ENCODE peak calls at places on chromosomes 5 and 9, in eight cellular contexts. One of them, this sample, is unnamed.

GRCh38 chr5:35458824-35459207 is 158.8 kb upstream of the SPEF2 start:
- DNase-seq in GM12865: no peak
- DNase-seq in neural crest cell: no peak
- DNase-seq in fibroblast of mammary gland: no peak
- DNase-seq in MM.1S: no peak
- DNase-seq in sigmoid colon: no peak
- DNase-seq in GM13976: no peak
- DNase-seq in glutamatergic neuron: no peak
- DNase-seq in this sample: no peak

GRCh38 chr5:169422087-169422486 is 121.1 kb upstream of the SLIT3 start:
- DNase-seq in fibroblast of mammary gland: no peak
- DNase-seq in neural crest cell: no peak
- DNase-seq in MM.1S: no peak
- DNase-seq in GM12865: no peak
- DNase-seq in sigmoid colon: no peak
- DNase-seq in GM13976: no peak
- DNase-seq in glutamatergic neuron: no peak
- DNase-seq in this sample: no peak

GRCh38 chr5:24906689-24907088 is 261.9 kb upstream of the CDH10 start:
- DNase-seq in glutamatergic neuron: no peak
- DNase-seq in GM12865: no peak
- DNase-seq in sigmoid colon: no peak
- DNase-seq in neural crest cell: no peak
- DNase-seq in MM.1S: no peak
- DNase-seq in fibroblast of mammary gland: no peak
- DNase-seq in GM13976: no peak
- DNase-seq in this sample: no peak

GRCh38 chr9:70641631-70642030 is 227.2 kb upstream of the KLF9 start:
- DNase-seq in neural crest cell: no peak
- DNase-seq in MM.1S: no peak
- DNase-seq in fibroblast of mammary gland: peak; percentile 14
- DNase-seq in glutamatergic neuron: no peak
- DNase-seq in GM13976: no peak
- DNase-seq in sigmoid colon: no peak
- DNase-seq in GM12865: no peak
- DNase-seq in this sample: no peak

GRCh38 chr5:159550951-159551350 is 220.7 kb upstream of the IL12B start:
- DNase-seq in glutamatergic neuron: no peak
- DNase-seq in sigmoid colon: no peak
- DNase-seq in GM13976: no peak
- DNase-seq in fibroblast of mammary gland: peak; percentile 21
- DNase-seq in neural crest cell: no peak
- DNase-seq in GM12865: no peak
- DNase-seq in MM.1S: no peak
- DNase-seq in this sample: no peak

GRCh38 chr9:68733021-68733405 is 28.0 kb downstream of the PIP5K1B start:
- DNase-seq in MM.1S: no peak
- DNase-seq in GM12865: no peak
- DNase-seq in sigmoid colon: no peak
- DNase-seq in glutamatergic neuron: no peak
- DNase-seq in GM13976: no peak
- DNase-seq in neural crest cell: no peak
- DNase-seq in fibroblast of mammary gland: no peak
- DNase-seq in this sample: no peak

GRCh38 chr5:150392680-150393079 is 20.0 kb downstream of the CD74 start:
- DNase-seq in MM.1S: no peak
- DNase-seq in GM12865: no peak
- DNase-seq in glutamatergic neuron: no peak
- DNase-seq in GM13976: no peak
- DNase-seq in fibroblast of mammary gland: no peak
- DNase-seq in sigmoid colon: no peak
- DNase-seq in neural crest cell: no peak
- DNase-seq in this sample: no peak

GRCh38 chr5:139443766-139444473 is 4.6 kb upstream of the DNAJC18 start:
- DNase-seq in GM12865: no peak
- DNase-seq in GM13976: no peak
- DNase-seq in neural crest cell: no peak
- DNase-seq in sigmoid colon: peak; percentile 20
- DNase-seq in glutamatergic neuron: no peak
- DNase-seq in MM.1S: no peak
- DNase-seq in fibroblast of mammary gland: peak; percentile 85
- DNase-seq in this sample: no peak

GRCh38 chr9:17422994-17423680 is 155.7 kb upstream of the SH3GL2 start:
- DNase-seq in GM12865: no peak
- DNase-seq in glutamatergic neuron: no peak
- DNase-seq in fibroblast of mammary gland: peak; percentile 28
- DNase-seq in neural crest cell: no peak
- DNase-seq in MM.1S: no peak
- DNase-seq in GM13976: no peak
- DNase-seq in sigmoid colon: peak; percentile 81
- DNase-seq in this sample: no peak

GRCh38 chr5:176817369-176817841 is 7.0 kb downstream of the UNC5A start:
- DNase-seq in sigmoid colon: no peak
- DNase-seq in neural crest cell: no peak
- DNase-seq in MM.1S: no peak
- DNase-seq in glutamatergic neuron: peak; percentile 53
- DNase-seq in fibroblast of mammary gland: no peak
- DNase-seq in GM13976: no peak
- DNase-seq in GM12865: no peak
- DNase-seq in this sample: no peak

DNA sequence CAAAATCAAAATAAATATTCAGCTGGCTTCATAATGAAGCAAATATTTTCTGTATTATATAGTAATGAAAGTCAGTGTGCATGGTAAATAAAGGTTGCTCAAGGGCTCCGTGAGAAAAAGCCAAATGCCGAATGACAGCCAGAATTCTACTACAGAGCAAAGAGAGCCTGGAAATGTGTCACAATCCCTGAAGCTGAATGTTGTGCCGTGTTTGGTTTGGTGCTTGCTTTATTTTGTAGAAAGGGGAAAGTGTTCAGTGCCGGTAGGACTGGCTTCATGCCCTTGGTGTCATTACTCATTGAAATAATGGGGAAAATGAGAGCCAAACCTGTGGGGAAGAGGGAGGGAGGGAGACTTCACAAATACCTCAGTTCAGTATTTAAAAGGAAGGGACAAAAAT is 26.8 kb upstream of the ADAMTSL1 start:
- DNase-seq in glutamatergic neuron: no peak
- DNase-seq in neural crest cell: no peak
- DNase-seq in fibroblast of mammary gland: peak; percentile 53
- DNase-seq in sigmoid colon: peak; percentile 79
- DNase-seq in MM.1S: no peak
- DNase-seq in GM13976: no peak
- DNase-seq in GM12865: no peak
- DNase-seq in this sample: no peak
- TF ChIP-seq CTCF in glutamatergic neuron: no peak
- TF ChIP-seq CTCF in neural crest cell: no peak
- TF ChIP-seq CTCF in fibroblast of mammary gland: no peak
- TF ChIP-seq CTCF in sigmoid colon: no peak
- TF ChIP-seq CTCF in MM.1S: no peak
- TF ChIP-seq CTCF in GM13976: no peak
- TF ChIP-seq CTCF in GM12865: no peak
- TF ChIP-seq CTCF in this sample: no peak

GRCh38 chr5:94159144-94159543 is 417.7 kb upstream of the POU5F2 start:
- DNase-seq in MM.1S: no peak
- DNase-seq in GM12865: no peak
- DNase-seq in fibroblast of mammary gland: no peak
- DNase-seq in sigmoid colon: no peak
- DNase-seq in glutamatergic neuron: no peak
- DNase-seq in GM13976: no peak
- DNase-seq in neural crest cell: no peak
- DNase-seq in this sample: no peak
- TF ChIP-seq CTCF in MM.1S: peak; percentile 16
- TF ChIP-seq CTCF in GM12865: no peak
- TF ChIP-seq CTCF in fibroblast of mammary gland: peak; percentile 18
- TF ChIP-seq CTCF in sigmoid colon: no peak
- TF ChIP-seq CTCF in glutamatergic neuron: no peak
- TF ChIP-seq CTCF in GM13976: no peak
- TF ChIP-seq CTCF in neural crest cell: peak; percentile 14
- TF ChIP-seq CTCF in this sample: no peak

DNA sequence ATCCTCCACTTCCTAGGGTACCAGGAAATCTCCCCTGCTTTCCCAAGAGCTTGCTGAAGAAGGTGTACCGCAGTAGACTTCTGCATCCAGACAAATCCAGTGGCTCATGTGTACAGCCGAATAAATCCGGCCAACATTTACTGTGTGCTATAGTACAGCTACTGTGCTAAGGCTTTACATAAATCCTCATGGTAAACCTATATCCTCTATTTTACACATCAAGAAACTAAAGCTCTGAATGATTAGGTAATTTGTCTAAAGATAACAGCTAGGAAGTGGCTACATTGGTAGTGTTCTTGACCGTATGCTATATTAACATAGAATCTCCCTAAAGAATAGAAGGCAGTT is 511 bp upstream of the WDR41 start:
- DNase-seq in sigmoid colon: no peak
- DNase-seq in MM.1S: no peak
- DNase-seq in fibroblast of mammary gland: no peak
- DNase-seq in GM12865: no peak
- DNase-seq in neural crest cell: no peak
- DNase-seq in GM13976: no peak
- DNase-seq in glutamatergic neuron: no peak
- DNase-seq in this sample: no peak
- TF ChIP-seq CTCF in sigmoid colon: no peak
- TF ChIP-seq CTCF in MM.1S: peak; percentile 3
- TF ChIP-seq CTCF in fibroblast of mammary gland: no peak
- TF ChIP-seq CTCF in GM12865: no peak
- TF ChIP-seq CTCF in neural crest cell: no peak
- TF ChIP-seq CTCF in GM13976: no peak
- TF ChIP-seq CTCF in glutamatergic neuron: peak; percentile 29
- TF ChIP-seq CTCF in this sample: no peak

DNA sequence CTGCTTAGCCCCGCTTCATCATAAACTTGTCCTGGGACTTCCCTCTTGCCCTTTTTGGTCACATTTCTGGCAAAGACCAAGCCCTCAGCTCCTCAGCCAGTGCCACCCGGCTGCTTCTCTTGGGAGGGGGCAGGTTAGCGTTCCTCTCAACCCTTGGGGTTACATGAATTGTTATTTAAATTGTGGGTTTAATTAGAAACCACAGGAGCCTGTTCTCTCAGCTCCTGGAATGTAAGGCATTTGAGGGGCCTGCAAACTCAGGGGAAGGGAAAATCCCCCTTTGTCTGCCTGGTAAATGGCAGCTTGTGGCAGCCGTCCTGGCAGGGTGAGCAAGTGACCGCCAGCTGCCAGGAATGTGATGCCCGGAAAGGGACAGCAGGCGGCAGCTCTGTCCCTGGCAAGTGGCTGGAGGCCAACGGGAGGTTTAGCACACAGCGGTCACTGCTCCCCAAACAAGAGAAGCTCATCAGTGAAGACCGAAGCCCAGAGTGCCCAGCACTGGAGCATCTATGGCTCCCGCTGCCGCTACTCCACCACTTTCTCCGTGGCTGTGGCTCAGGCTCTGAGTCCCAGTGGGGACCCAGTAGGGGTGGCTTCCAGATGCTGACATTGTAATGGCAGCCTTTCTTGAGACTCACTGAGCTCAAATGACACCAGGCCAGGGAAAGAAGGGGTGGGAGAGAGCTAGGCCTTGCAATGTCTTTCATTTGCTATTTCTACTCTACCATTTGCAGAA is 51.7 kb downstream of the SHB start:
- DNase-seq in GM13976: no peak
- DNase-seq in GM12865: no peak
- DNase-seq in glutamatergic neuron: peak; percentile 62
- DNase-seq in neural crest cell: peak; percentile 43
- DNase-seq in sigmoid colon: no peak
- DNase-seq in MM.1S: no peak
- DNase-seq in fibroblast of mammary gland: no peak
- DNase-seq in this sample: no peak
- TF ChIP-seq CTCF in GM13976: no peak
- TF ChIP-seq CTCF in GM12865: no peak
- TF ChIP-seq CTCF in glutamatergic neuron: no peak
- TF ChIP-seq CTCF in neural crest cell: peak; percentile 49
- TF ChIP-seq CTCF in sigmoid colon: no peak
- TF ChIP-seq CTCF in MM.1S: no peak
- TF ChIP-seq CTCF in fibroblast of mammary gland: no peak
- TF ChIP-seq CTCF in this sample: no peak

GRCh38 chr9:9919174-9919573 is 693.6 kb downstream of the PTPRD start:
- DNase-seq in GM12865: no peak
- DNase-seq in fibroblast of mammary gland: no peak
- DNase-seq in glutamatergic neuron: no peak
- DNase-seq in sigmoid colon: no peak
- DNase-seq in GM13976: no peak
- DNase-seq in neural crest cell: no peak
- DNase-seq in MM.1S: no peak
- DNase-seq in this sample: no peak

GRCh38 chr9:9917400-9917799 is 695.4 kb downstream of the PTPRD start:
- DNase-seq in neural crest cell: no peak
- DNase-seq in GM13976: no peak
- DNase-seq in MM.1S: no peak
- DNase-seq in GM12865: no peak
- DNase-seq in sigmoid colon: no peak
- DNase-seq in fibroblast of mammary gland: no peak
- DNase-seq in glutamatergic neuron: no peak
- DNase-seq in this sample: no peak

GRCh38 chr9:9921771-9922170 is 691.0 kb downstream of the PTPRD start:
- DNase-seq in GM13976: no peak
- DNase-seq in neural crest cell: no peak
- DNase-seq in MM.1S: no peak
- DNase-seq in glutamatergic neuron: no peak
- DNase-seq in sigmoid colon: no peak
- DNase-seq in GM12865: no peak
- DNase-seq in fibroblast of mammary gland: no peak
- DNase-seq in this sample: no peak

GRCh38 chr9:9924369-9924768 is 688.4 kb downstream of the PTPRD start:
- DNase-seq in glutamatergic neuron: no peak
- DNase-seq in sigmoid colon: no peak
- DNase-seq in GM13976: no peak
- DNase-seq in GM12865: no peak
- DNase-seq in MM.1S: peak; percentile 21
- DNase-seq in neural crest cell: no peak
- DNase-seq in fibroblast of mammary gland: peak; percentile 1
- DNase-seq in this sample: no peak

GRCh38 chr9:9920425-9920824 is 692.4 kb downstream of the PTPRD start:
- DNase-seq in GM12865: no peak
- DNase-seq in glutamatergic neuron: no peak
- DNase-seq in fibroblast of mammary gland: no peak
- DNase-seq in neural crest cell: no peak
- DNase-seq in GM13976: no peak
- DNase-seq in MM.1S: no peak
- DNase-seq in sigmoid colon: no peak
- DNase-seq in this sample: no peak
- TF ChIP-seq CTCF in GM12865: peak; percentile 14
- TF ChIP-seq CTCF in glutamatergic neuron: peak; percentile 58
- TF ChIP-seq CTCF in fibroblast of mammary gland: peak; percentile 2
- TF ChIP-seq CTCF in neural crest cell: peak; percentile 53
- TF ChIP-seq CTCF in GM13976: no peak
- TF ChIP-seq CTCF in MM.1S: no peak
- TF ChIP-seq CTCF in sigmoid colon: no peak
- TF ChIP-seq CTCF in this sample: no peak

GRCh38 chr9:89404074-89404473 is 85.8 kb downstream of the SECISBP2 start:
- DNase-seq in MM.1S: no peak
- DNase-seq in fibroblast of mammary gland: no peak
- DNase-seq in GM13976: no peak
- DNase-seq in sigmoid colon: no peak
- DNase-seq in glutamatergic neuron: no peak
- DNase-seq in neural crest cell: no peak
- DNase-seq in GM12865: no peak
- DNase-seq in this sample: no peak
- TF ChIP-seq CTCF in MM.1S: no peak
- TF ChIP-seq CTCF in fibroblast of mammary gland: no peak
- TF ChIP-seq CTCF in GM13976: no peak
- TF ChIP-seq CTCF in sigmoid colon: no peak
- TF ChIP-seq CTCF in glutamatergic neuron: no peak
- TF ChIP-seq CTCF in neural crest cell: no peak
- TF ChIP-seq CTCF in GM12865: no peak
- TF ChIP-seq CTCF in this sample: no peak

GRCh38 chr5:153896701-153897100 is 142.0 kb downstream of the FAM114A2 start:
- DNase-seq in fibroblast of mammary gland: peak; percentile 85
- DNase-seq in GM13976: peak; percentile 48
- DNase-seq in neural crest cell: no peak
- DNase-seq in glutamatergic neuron: no peak
- DNase-seq in GM12865: peak; percentile 82
- DNase-seq in MM.1S: peak; percentile 51
- DNase-seq in sigmoid colon: no peak
- DNase-seq in this sample: peak; percentile 38
- TF ChIP-seq CTCF in fibroblast of mammary gland: no peak
- TF ChIP-seq CTCF in GM13976: no peak
- TF ChIP-seq CTCF in neural crest cell: no peak
- TF ChIP-seq CTCF in glutamatergic neuron: no peak
- TF ChIP-seq CTCF in GM12865: no peak
- TF ChIP-seq CTCF in MM.1S: no peak
- TF ChIP-seq CTCF in sigmoid colon: no peak
- TF ChIP-seq CTCF in this sample: no peak